ENCODE peak calls at places on chromosomes 16 and 17, in five cellular contexts. One of them, this sample, is unnamed.

GRCh38 chr16:50826797-50827316 is 85.0 kb downstream of the CYLD start:
- DNase-seq in right atrium auricular region: no peak
- DNase-seq in heart right ventricle: no peak
- DNase-seq in astrocyte of the spinal cord: no peak
- DNase-seq in breast epithelium: no peak
- DNase-seq in this sample: no peak

GRCh38 chr16:27111486-27111885 is 44.8 kb downstream of the C16orf82 start:
- DNase-seq in right atrium auricular region: no peak
- DNase-seq in heart right ventricle: no peak
- DNase-seq in astrocyte of the spinal cord: no peak
- DNase-seq in breast epithelium: no peak
- DNase-seq in this sample: no peak

GRCh38 chr17:80441133-80441578 is 26.2 kb downstream of the ENDOV start:
- DNase-seq in right atrium auricular region: no peak
- DNase-seq in heart right ventricle: peak
- DNase-seq in astrocyte of the spinal cord: peak
- DNase-seq in breast epithelium: no peak
- DNase-seq in this sample: peak

GRCh38 chr17:1047177-1047885 is 50.4 kb downstream of the TIMM22 start:
- DNase-seq in right atrium auricular region: peak
- DNase-seq in heart right ventricle: peak
- DNase-seq in astrocyte of the spinal cord: peak
- DNase-seq in breast epithelium: no peak
- DNase-seq in this sample: peak

GRCh38 chr16:58487566-58488351 is 12.2 kb upstream of the NDRG4 start:
- DNase-seq in right atrium auricular region: peak
- DNase-seq in heart right ventricle: peak
- DNase-seq in astrocyte of the spinal cord: peak
- DNase-seq in breast epithelium: peak
- DNase-seq in this sample: peak

GRCh38 chr17:73645050-73645871 is 1.0 kb upstream of the SDK2 start:
- DNase-seq in right atrium auricular region: no peak
- DNase-seq in heart right ventricle: peak
- DNase-seq in astrocyte of the spinal cord: peak
- DNase-seq in breast epithelium: no peak
- DNase-seq in this sample: peak

GRCh38 chr16:2912330-2913199 is 834 bp downstream of the FLYWCH1 start:
- DNase-seq in right atrium auricular region: peak
- DNase-seq in heart right ventricle: peak
- DNase-seq in astrocyte of the spinal cord: peak
- DNase-seq in breast epithelium: no peak
- DNase-seq in this sample: peak

GRCh38 chr17:61469474-61469873 is 17.3 kb downstream of the TBX4 start:
- DNase-seq in right atrium auricular region: no peak
- DNase-seq in heart right ventricle: no peak
- DNase-seq in astrocyte of the spinal cord: no peak
- DNase-seq in breast epithelium: no peak
- DNase-seq in this sample: no peak

GRCh38 chr17:69388791-69389442 is 25.6 kb upstream of the MAP2K6 start:
- DNase-seq in right atrium auricular region: no peak
- DNase-seq in heart right ventricle: no peak
- DNase-seq in astrocyte of the spinal cord: no peak
- DNase-seq in breast epithelium: no peak
- DNase-seq in this sample: no peak

GRCh38 chr16:476039-476438 is 50.6 kb downstream of the RAB11FIP3 start:
- DNase-seq in right atrium auricular region: no peak
- DNase-seq in heart right ventricle: no peak
- DNase-seq in astrocyte of the spinal cord: no peak
- DNase-seq in breast epithelium: no peak
- DNase-seq in this sample: no peak

GRCh38 chr17:7720125-7720524 is 2.6 kb downstream of the DNAH2 start:
- DNase-seq in right atrium auricular region: no peak
- DNase-seq in heart right ventricle: no peak
- DNase-seq in astrocyte of the spinal cord: no peak
- DNase-seq in breast epithelium: no peak
- DNase-seq in this sample: no peak

GRCh38 chr17:80664217-80664780 is 119.7 kb downstream of the RPTOR start:
- DNase-seq in right atrium auricular region: no peak
- DNase-seq in heart right ventricle: no peak
- DNase-seq in astrocyte of the spinal cord: no peak
- DNase-seq in breast epithelium: no peak
- DNase-seq in this sample: no peak

GRCh38 chr16:6937641-6938040 is 395.0 kb upstream of the RBFOX1 start:
- DNase-seq in right atrium auricular region: no peak
- DNase-seq in heart right ventricle: no peak
- DNase-seq in astrocyte of the spinal cord: no peak
- DNase-seq in breast epithelium: no peak
- DNase-seq in this sample: no peak

GRCh38 chr17:75707096-75707720 is 14.1 kb upstream of the ITGB4 start:
- DNase-seq in right atrium auricular region: peak
- DNase-seq in heart right ventricle: no peak
- DNase-seq in astrocyte of the spinal cord: peak
- DNase-seq in breast epithelium: no peak
- DNase-seq in this sample: no peak

GRCh38 chr16:49503242-49504022 is 129.8 kb downstream of the C16orf78 start:
- DNase-seq in right atrium auricular region: no peak
- DNase-seq in heart right ventricle: no peak
- DNase-seq in astrocyte of the spinal cord: no peak
- DNase-seq in breast epithelium: no peak
- DNase-seq in this sample: no peak

GRCh38 chr17:78272914-78273258 is 41.5 kb downstream of the TMEM235 start:
- DNase-seq in right atrium auricular region: no peak
- DNase-seq in heart right ventricle: no peak
- DNase-seq in astrocyte of the spinal cord: no peak
- DNase-seq in breast epithelium: no peak
- DNase-seq in this sample: no peak
- H3K4me3 ChIP-seq in right atrium auricular region: no peak
- H3K4me3 ChIP-seq in heart right ventricle: no peak
- H3K4me3 ChIP-seq in astrocyte of the spinal cord: no peak
- H3K4me3 ChIP-seq in breast epithelium: peak
- H3K4me3 ChIP-seq in this sample: no peak

DNA sequence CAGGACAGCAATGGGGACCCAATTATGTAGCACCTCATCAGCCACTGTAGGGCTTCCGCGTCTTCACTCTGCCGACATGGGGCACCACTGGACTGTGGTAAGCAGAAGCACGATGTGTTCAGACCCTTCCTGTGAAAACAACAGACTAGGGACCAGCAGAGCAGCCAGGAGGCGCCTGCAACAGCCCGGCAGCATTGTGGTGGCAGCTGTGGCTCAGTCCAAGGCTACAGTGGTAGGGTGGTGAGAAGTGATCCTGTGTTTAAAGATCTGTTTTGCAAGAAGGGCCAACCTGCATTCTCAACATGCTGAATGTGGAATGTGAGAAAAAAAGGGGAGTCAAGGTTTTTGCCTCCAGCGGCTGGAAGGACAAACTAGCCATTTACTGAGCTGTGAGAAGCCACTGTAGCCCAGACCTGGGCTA is 80.8 kb downstream of the GAS7 start:
- DNase-seq in right atrium auricular region: no peak
- DNase-seq in heart right ventricle: no peak
- DNase-seq in astrocyte of the spinal cord: no peak
- DNase-seq in breast epithelium: no peak
- DNase-seq in this sample: peak
- TF ChIP-seq CTCF in right atrium auricular region: peak
- TF ChIP-seq CTCF in heart right ventricle: peak
- TF ChIP-seq CTCF in astrocyte of the spinal cord: no peak
- TF ChIP-seq CTCF in breast epithelium: no peak
- TF ChIP-seq CTCF in this sample: peak

GRCh38 chr16:69865701-69866100 is 85.4 kb upstream of the CLEC18A start:
- DNase-seq in right atrium auricular region: no peak
- DNase-seq in heart right ventricle: peak
- DNase-seq in astrocyte of the spinal cord: peak
- DNase-seq in breast epithelium: no peak
- DNase-seq in this sample: peak

GRCh38 chr16:69863882-69864281 is 87.3 kb upstream of the CLEC18A start:
- DNase-seq in right atrium auricular region: no peak
- DNase-seq in heart right ventricle: no peak
- DNase-seq in astrocyte of the spinal cord: no peak
- DNase-seq in breast epithelium: no peak
- DNase-seq in this sample: no peak

GRCh38 chr16:69870761-69871160 is 80.4 kb upstream of the CLEC18A start:
- DNase-seq in right atrium auricular region: no peak
- DNase-seq in heart right ventricle: no peak
- DNase-seq in astrocyte of the spinal cord: no peak
- DNase-seq in breast epithelium: no peak
- DNase-seq in this sample: no peak

GRCh38 chr16:69871708-69872107 is 79.4 kb upstream of the CLEC18A start:
- DNase-seq in right atrium auricular region: no peak
- DNase-seq in heart right ventricle: no peak
- DNase-seq in astrocyte of the spinal cord: no peak
- DNase-seq in breast epithelium: no peak
- DNase-seq in this sample: no peak

DNA sequence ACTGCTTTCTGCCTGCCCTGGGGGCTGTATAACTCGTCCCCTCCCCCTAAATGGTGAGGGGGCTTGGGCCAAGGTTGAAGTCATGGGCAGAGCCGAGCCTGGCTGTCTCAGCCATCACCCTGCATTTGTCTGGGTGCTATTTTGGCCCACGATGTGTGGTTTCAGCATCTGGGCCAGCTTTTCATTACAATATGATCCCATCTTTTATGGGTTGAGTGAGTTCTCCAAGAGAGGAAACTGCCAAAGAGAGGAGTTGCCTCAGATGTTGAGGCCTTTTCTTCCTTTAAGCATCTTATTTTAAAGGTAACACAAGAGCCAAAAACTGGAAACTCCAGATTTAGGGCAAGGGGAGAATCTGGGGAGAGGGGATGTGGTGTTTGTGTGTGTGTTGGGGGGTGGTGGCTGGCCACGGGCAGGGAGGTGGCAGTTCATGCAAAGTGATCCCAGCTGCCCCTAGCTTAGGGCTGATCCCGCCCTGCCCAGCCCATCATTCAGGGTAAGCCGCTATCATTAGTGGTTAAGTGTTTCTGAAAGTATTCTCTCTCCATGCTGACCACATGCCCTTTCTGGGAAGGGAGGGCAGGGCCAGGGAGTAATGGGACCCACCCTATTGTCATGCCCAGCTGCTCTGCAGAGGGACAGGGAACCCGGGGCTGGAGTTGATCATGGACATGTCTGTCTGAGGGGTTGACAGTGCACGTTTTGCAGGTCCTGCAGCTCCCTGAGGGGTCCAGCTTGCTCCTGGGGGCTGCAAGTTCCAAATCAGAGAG is 83.2 kb upstream of the CLEC18A start:
- DNase-seq in right atrium auricular region: no peak
- DNase-seq in heart right ventricle: peak
- DNase-seq in astrocyte of the spinal cord: no peak
- DNase-seq in breast epithelium: no peak
- DNase-seq in this sample: peak
- H3K4me3 ChIP-seq in right atrium auricular region: no peak
- H3K4me3 ChIP-seq in heart right ventricle: no peak
- H3K4me3 ChIP-seq in astrocyte of the spinal cord: no peak
- H3K4me3 ChIP-seq in breast epithelium: no peak
- H3K4me3 ChIP-seq in this sample: no peak

GRCh38 chr17:43615330-43615729 is 46.4 kb downstream of the MEOX1 start:
- DNase-seq in right atrium auricular region: no peak
- DNase-seq in heart right ventricle: no peak
- DNase-seq in astrocyte of the spinal cord: no peak
- DNase-seq in breast epithelium: no peak
- DNase-seq in this sample: no peak

GRCh38 chr17:43619696-43620095 is 42.0 kb downstream of the MEOX1 start:
- DNase-seq in right atrium auricular region: no peak
- DNase-seq in heart right ventricle: no peak
- DNase-seq in astrocyte of the spinal cord: no peak
- DNase-seq in breast epithelium: no peak
- DNase-seq in this sample: no peak

GRCh38 chr17:43614560-43614959 is 47.2 kb downstream of the MEOX1 start:
- DNase-seq in right atrium auricular region: no peak
- DNase-seq in heart right ventricle: no peak
- DNase-seq in astrocyte of the spinal cord: no peak
- DNase-seq in breast epithelium: no peak
- DNase-seq in this sample: no peak

GRCh38 chr17:43615952-43616351 is 45.8 kb downstream of the MEOX1 start:
- DNase-seq in right atrium auricular region: no peak
- DNase-seq in heart right ventricle: no peak
- DNase-seq in astrocyte of the spinal cord: no peak
- DNase-seq in breast epithelium: no peak
- DNase-seq in this sample: no peak

DNA sequence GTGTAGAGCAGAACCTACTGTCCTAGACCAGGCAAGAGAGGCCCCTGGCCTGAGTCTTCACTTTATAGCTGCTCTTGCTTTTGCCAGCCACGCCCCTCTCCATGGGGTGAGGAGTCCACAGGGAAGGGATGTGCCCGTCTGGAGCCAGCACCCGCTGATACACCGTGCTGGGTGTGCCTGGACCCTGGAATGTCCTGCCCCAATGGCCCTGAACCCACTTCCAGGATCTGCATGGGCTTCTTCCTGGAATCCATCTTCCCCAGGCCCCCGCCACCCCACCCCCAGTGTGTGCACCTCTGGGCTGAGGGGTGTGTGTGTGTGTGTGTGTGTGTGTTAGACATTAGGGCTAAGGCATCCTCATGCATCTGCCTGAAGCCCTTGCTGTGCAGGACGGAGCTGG is 44.9 kb downstream of the MEOX1 start:
- DNase-seq in right atrium auricular region: no peak
- DNase-seq in heart right ventricle: no peak
- DNase-seq in astrocyte of the spinal cord: no peak
- DNase-seq in breast epithelium: no peak
- DNase-seq in this sample: no peak
- TF ChIP-seq CTCF in right atrium auricular region: no peak
- TF ChIP-seq CTCF in heart right ventricle: no peak
- TF ChIP-seq CTCF in astrocyte of the spinal cord: no peak
- TF ChIP-seq CTCF in breast epithelium: no peak
- TF ChIP-seq CTCF in this sample: no peak

This sample was measured in fibroblast of villous mesenchyme.